ENCODE peak calls at places on chromosome 17, in six cellular contexts. X, S, A, I, V and M are unnamed samples.

GRCh38 chr17:81469266-81469665 is 43.3 kb downstream of the ACTG1 start:
- DNase-seq in X (no peak), S (no peak), A (no peak), I (no peak), V (no peak), M (no peak)

GRCh38 chr17:43020789-43021738 is 1.1 kb downstream of the VAT1 start:
- DNase-seq in X (peak), S (peak), A (no peak), I (peak), V (peak), M (peak)

GRCh38 chr17:66747561-66748275 is 87.2 kb upstream of the CACNG5 start:
- DNase-seq in X (peak), S (no peak), A (no peak), I (peak), V (no peak), M (no peak)

GRCh38 chr17:14308636-14308964 is 7.7 kb downstream of the HS3ST3B1 start:
- DNase-seq in X (no peak), S (no peak), A (no peak), I (no peak), V (peak), M (peak)

GRCh38 chr17:740240-741055 is 8.1 kb downstream of the TLCD3A start:
- DNase-seq in X (no peak), S (no peak), A (no peak), I (peak), V (no peak), M (no peak)

GRCh38 chr17:12545877-12546513 is 119.7 kb upstream of the MYOCD start:
- DNase-seq in X (peak), S (peak), A (peak), I (peak), V (peak), M (peak)

GRCh38 chr17:7336240-7337175 is at the start of gene ACAP1:
- DNase-seq in X (no peak), S (peak), A (peak), I (no peak), V (no peak), M (no peak)

GRCh38 chr17:69581061-69581955 is 166.8 kb downstream of the MAP2K6 start:
- DNase-seq in X (peak), S (peak), A (no peak), I (no peak), V (peak), M (no peak)

GRCh38 chr17:36000730-36001108 is 634 bp downstream of the CCL15 start:
- DNase-seq in X (no peak), S (peak), A (no peak), I (no peak), V (no peak), M (no peak)

GRCh38 chr17:40091691-40092397 is 8.5 kb downstream of the NR1D1 start:
- DNase-seq in X (no peak), S (peak), A (no peak), I (no peak), V (no peak), M (no peak)

GRCh38 chr17:8022358-8023038 is 16.4 kb upstream of the ALOX15B start:
- DNase-seq in X (peak), S (no peak), A (no peak), I (no peak), V (peak), M (no peak)

GRCh38 chr17:51703364-51704341 is 443.3 kb downstream of the UTP18 start:
- DNase-seq in X (no peak), S (no peak), A (no peak), I (no peak), V (no peak), M (no peak)

GRCh38 chr17:3447625-3448024 is 14.0 kb upstream of the OR1E2 start:
- DNase-seq in X (no peak), S (peak), A (no peak), I (no peak), V (no peak), M (peak)

GRCh38 chr17:45409659-45410076 is 23.0 kb downstream of the ARHGAP27 start:
- DNase-seq in X (no peak), S (no peak), A (no peak), I (no peak), V (no peak), M (no peak)

GRCh38 chr17:20922128-20922670 is 120.6 kb downstream of the USP22 start:
- DNase-seq in X (peak), S (no peak), A (no peak), I (no peak), V (peak), M (no peak)

GRCh38 chr17:74775409-74776043 is 619 bp downstream of the NAT9 start:
- DNase-seq in X (no peak), S (no peak), A (no peak), I (no peak), V (no peak), M (no peak)

GRCh38 chr17:81204578-81204977 is 18.2 kb downstream of the CEP131 start:
- DNase-seq in X (no peak), S (no peak), A (no peak), I (no peak), V (no peak), M (no peak)

GRCh38 chr17:50423553-50424159 is 2.4 kb upstream of the ACSF2 start:
- DNase-seq in X (peak), S (no peak), A (no peak), I (peak), V (peak), M (no peak)

GRCh38 chr17:50425682-50426471 is at the start of gene ACSF2:
- DNase-seq in X (peak), S (peak), A (peak), I (peak), V (peak), M (peak)

GRCh38 chr17:50426472-50426782 is 409 bp downstream of the ACSF2 start:
- DNase-seq in X (no peak), S (no peak), A (no peak), I (no peak), V (no peak), M (no peak)

GRCh38 chr17:50424246-50425000 is 1.6 kb upstream of the ACSF2 start:
- DNase-seq in X (no peak), S (no peak), A (no peak), I (no peak), V (peak), M (no peak)

DNA sequence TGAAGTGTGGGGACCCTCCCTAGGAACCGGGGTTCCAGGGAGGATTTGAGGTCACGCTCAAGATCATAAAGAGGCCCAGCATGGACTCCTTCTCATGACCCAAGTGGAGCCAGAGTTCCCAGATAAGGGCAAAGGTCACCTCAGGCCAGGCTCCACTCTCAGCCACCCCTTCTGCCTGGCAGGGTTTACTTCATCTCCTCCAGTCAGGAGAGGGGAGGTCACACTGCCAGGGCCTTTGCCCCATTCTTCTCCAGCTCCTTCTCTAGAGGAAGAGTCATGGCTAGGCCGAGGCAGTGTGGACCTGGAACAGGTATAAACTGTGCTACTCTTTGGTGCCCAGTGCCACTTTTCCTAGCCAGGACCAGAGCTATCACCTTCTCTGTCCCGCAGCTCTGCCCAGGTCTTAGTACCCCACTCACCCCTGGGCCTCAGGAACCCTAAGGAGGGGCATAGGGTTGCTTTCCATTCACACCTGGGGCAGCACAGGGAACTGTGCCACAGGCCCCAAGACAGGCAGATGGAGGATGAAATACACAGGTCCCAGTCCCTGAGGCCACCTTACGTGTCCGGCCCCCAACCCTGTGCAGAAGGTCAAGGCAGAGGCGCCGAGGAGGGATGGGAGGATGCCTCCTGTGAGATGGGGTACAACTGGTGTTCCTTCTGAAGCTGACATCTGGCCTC is 877 bp upstream of the ACSF2 start:
- DNase-seq in X (no peak), S (no peak), A (no peak), I (no peak), V (no peak), M (no peak)
- H2AK5ac ChIP-seq in X (peak), S (no peak), A (peak), I (peak), V (peak), M (peak)

DNA sequence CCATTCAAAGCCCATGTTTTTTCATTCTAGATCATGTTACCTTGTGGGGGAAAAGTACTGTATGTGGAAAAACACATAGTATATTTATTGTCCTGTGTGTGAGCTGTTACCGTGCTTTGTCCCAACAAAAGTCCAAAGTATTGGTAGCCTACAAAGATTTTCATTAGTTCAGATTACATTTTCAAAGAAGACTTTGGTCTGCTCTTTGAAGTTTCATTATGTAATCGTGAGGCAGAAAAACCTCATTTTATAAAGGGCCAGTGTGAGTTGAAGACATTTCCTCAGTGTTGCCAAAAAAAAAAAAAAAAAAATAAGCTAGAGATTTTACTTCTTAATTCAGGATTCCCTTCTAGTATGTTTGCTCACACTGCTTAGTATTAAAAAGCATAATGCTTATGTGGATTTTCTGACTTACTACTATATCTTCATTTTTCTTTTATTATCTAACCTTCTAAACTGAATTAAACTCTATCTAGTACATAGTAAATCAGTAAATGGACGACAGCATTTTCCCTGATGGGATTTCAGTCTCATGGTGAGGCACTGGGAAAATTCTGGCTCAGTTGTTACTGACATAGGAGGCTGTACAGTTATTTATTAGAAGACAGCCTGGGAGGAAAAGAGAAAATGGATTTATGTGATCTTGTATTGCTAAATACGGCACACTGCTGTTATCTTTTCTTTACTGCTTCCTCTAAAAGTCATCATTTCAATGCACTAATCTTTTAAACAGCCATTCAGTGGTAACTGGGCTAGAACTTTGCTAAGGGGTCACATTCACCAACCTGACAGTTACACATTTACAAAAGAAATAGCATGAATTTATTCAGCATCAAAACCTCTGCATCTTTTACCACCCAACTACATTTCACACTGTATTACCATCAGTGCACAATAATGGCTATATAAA is 100.6 kb downstream of the STXBP4 start:
- DNase-seq in X (no peak), S (no peak), A (no peak), I (no peak), V (no peak), M (no peak)
- H3K14ac ChIP-seq in X (no peak), S (no peak), A (no peak), I (no peak), V (no peak), M (no peak)

GRCh38 chr17:47884905-47885735 is 10.9 kb upstream of the SP2 start:
- DNase-seq in X (no peak), S (peak), A (no peak), I (no peak), V (no peak), M (no peak)
- H2AFZ ChIP-seq in X (no peak), S (no peak), A (peak), I (peak), V (no peak), M (peak)

DNA sequence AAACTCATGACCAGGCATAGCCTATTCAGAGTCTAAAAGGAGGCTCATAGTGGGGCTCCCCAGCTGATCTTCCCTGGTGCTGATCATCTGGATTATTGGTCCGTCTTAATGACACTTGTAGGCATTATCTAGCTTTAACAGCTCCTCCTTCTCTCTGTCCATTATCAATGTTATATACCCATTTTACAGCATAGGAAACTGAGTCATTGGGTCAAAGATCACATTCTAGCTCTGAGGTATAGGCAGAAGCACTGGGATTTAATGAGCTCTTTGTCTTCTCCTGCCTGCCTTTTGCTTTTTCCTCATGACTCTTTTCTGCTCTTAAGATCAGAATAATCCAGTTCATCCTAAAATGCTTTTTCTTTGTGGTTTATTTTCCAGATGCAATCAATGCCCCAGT is 756 bp downstream of the CCL2 start:
- DNase-seq in X (no peak), S (no peak), A (no peak), I (no peak), V (no peak), M (no peak)
- H2AK5ac ChIP-seq in X (peak), S (no peak), A (peak), I (no peak), V (no peak), M (no peak)

DNA sequence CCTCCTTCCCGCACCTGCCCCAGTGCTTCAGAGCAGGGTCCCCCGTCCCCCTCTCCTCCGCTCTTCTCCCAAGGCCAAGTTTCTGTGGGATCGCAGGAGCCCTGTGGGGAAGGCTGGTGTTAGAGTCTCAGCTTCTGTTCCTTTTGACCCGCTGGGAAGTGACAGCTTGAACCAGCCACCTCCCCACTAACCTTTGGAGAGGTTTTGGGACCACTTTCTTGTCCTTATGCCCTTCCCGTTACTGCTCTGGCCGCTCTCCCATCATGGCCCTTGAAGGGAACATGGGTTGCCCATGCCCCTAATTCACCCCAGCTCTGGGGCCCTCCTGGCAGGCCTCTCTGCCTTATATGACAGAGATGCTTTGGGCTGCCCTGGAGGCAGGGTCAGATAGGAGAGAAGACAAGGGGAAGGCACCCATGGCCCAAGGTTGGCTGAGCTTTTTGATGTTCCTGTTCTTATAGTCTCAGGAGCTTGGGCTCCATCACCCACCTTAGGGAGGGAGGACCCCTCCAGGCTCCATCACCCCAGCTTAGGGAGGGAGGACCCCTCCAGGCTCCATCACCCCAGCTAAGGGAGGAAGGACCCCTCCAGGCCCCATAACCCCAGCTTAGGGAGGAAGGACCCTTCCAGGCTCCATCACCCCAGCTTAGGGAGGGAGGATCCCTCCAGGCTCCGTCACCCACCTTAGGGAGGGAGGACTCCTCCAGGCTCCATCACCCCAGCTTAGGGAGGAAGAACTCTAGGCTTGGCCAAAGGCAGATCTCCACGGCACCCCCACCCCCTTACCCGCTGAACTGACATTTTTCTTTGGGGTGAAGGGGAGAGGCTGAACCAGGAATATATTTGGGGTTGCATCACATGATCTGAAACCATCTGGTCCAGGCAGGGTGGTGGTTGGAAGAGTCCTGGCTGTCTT is 45.0 kb downstream of the NT5M start:
- DNase-seq in X (no peak), S (no peak), A (no peak), I (no peak), V (no peak), M (no peak)
- H3K14ac ChIP-seq in X (no peak), S (no peak), A (no peak), I (no peak), V (no peak), M (peak)